ENCODE peak calls at places on chromosome 5, in six cellular contexts. One of them, this sample, is unnamed.

GRCh38 chr5:143480001-143480400 is 76.5 kb upstream of the NR3C1 start:
- DNase-seq in mesenchymal stem cell: no peak
- DNase-seq in trophoblast cell: peak
- DNase-seq in H9: no peak
- DNase-seq in IMR-90: no peak
- DNase-seq in neuronal stem cell: no peak
- DNase-seq in this sample: no peak

GRCh38 chr5:6378128-6379023 is at the start of gene MED10:
- DNase-seq in neuronal stem cell: peak
- DNase-seq in H9: peak
- DNase-seq in trophoblast cell: peak
- DNase-seq in mesenchymal stem cell: peak
- DNase-seq in IMR-90: peak
- DNase-seq in this sample: peak

GRCh38 chr5:78523314-78524193 is 125.0 kb downstream of the LHFPL2 start:
- DNase-seq in H9: no peak
- DNase-seq in neuronal stem cell: no peak
- DNase-seq in trophoblast cell: no peak
- DNase-seq in mesenchymal stem cell: no peak
- DNase-seq in IMR-90: no peak
- DNase-seq in this sample: no peak

GRCh38 chr5:39159986-39160490 is 59.3 kb downstream of the FYB1 start:
- DNase-seq in H9: no peak
- DNase-seq in neuronal stem cell: no peak
- DNase-seq in trophoblast cell: no peak
- DNase-seq in mesenchymal stem cell: no peak
- DNase-seq in IMR-90: no peak
- DNase-seq in this sample: no peak

GRCh38 chr5:1200495-1201326 is 684 bp upstream of the SLC6A19 start:
- DNase-seq in trophoblast cell: no peak
- DNase-seq in IMR-90: no peak
- DNase-seq in neuronal stem cell: no peak
- DNase-seq in H9: no peak
- DNase-seq in mesenchymal stem cell: no peak
- DNase-seq in this sample: no peak

GRCh38 chr5:153350192-153350883 is 140.1 kb upstream of the GRIA1 start:
- DNase-seq in neuronal stem cell: no peak
- DNase-seq in IMR-90: no peak
- DNase-seq in trophoblast cell: no peak
- DNase-seq in H9: peak
- DNase-seq in mesenchymal stem cell: no peak
- DNase-seq in this sample: peak

GRCh38 chr5:93621340-93621872 is 38.4 kb downstream of the NR2F1 start:
- DNase-seq in H9: peak
- DNase-seq in IMR-90: peak
- DNase-seq in neuronal stem cell: peak
- DNase-seq in mesenchymal stem cell: peak
- DNase-seq in trophoblast cell: peak
- DNase-seq in this sample: peak

GRCh38 chr5:56983593-56984361 is 31.9 kb upstream of the MIER3 start:
- DNase-seq in H9: no peak
- DNase-seq in IMR-90: no peak
- DNase-seq in trophoblast cell: peak
- DNase-seq in neuronal stem cell: no peak
- DNase-seq in mesenchymal stem cell: peak
- DNase-seq in this sample: no peak

GRCh38 chr5:176771102-176771845 is 39.1 kb upstream of the UNC5A start:
- DNase-seq in IMR-90: no peak
- DNase-seq in mesenchymal stem cell: no peak
- DNase-seq in neuronal stem cell: no peak
- DNase-seq in H9: peak
- DNase-seq in trophoblast cell: no peak
- DNase-seq in this sample: no peak

GRCh38 chr5:156402387-156402921 is 75.5 kb downstream of the SGCD start:
- DNase-seq in neuronal stem cell: peak
- DNase-seq in mesenchymal stem cell: peak
- DNase-seq in H9: peak
- DNase-seq in IMR-90: no peak
- DNase-seq in trophoblast cell: no peak
- DNase-seq in this sample: no peak

GRCh38 chr5:34543687-34544086 is 112.4 kb upstream of the RAI14 start:
- DNase-seq in IMR-90: no peak
- DNase-seq in mesenchymal stem cell: no peak
- DNase-seq in H9: no peak
- DNase-seq in trophoblast cell: no peak
- DNase-seq in neuronal stem cell: no peak
- DNase-seq in this sample: no peak

GRCh38 chr5:42870882-42871418 is 59.3 kb upstream of the SELENOP start:
- DNase-seq in IMR-90: no peak
- DNase-seq in neuronal stem cell: no peak
- DNase-seq in mesenchymal stem cell: no peak
- DNase-seq in H9: no peak
- DNase-seq in trophoblast cell: peak
- DNase-seq in this sample: no peak

GRCh38 chr5:44952376-44952775 is 143.6 kb downstream of the MRPS30 start:
- DNase-seq in trophoblast cell: peak
- DNase-seq in H9: no peak
- DNase-seq in mesenchymal stem cell: peak
- DNase-seq in IMR-90: peak
- DNase-seq in neuronal stem cell: no peak
- DNase-seq in this sample: no peak

GRCh38 chr5:139100825-139101224 is 97.3 kb downstream of the SIL1 start:
- DNase-seq in neuronal stem cell: no peak
- DNase-seq in H9: no peak
- DNase-seq in mesenchymal stem cell: peak
- DNase-seq in IMR-90: peak
- DNase-seq in trophoblast cell: peak
- DNase-seq in this sample: no peak

GRCh38 chr5:151477106-151477505 is 29.7 kb downstream of the SLC36A1 start:
- DNase-seq in IMR-90: peak
- DNase-seq in neuronal stem cell: no peak
- DNase-seq in H9: no peak
- DNase-seq in trophoblast cell: peak
- DNase-seq in mesenchymal stem cell: peak
- DNase-seq in this sample: no peak

GRCh38 chr5:133603711-133604110 is 8.6 kb downstream of the FSTL4 start:
- DNase-seq in trophoblast cell: no peak
- DNase-seq in IMR-90: no peak
- DNase-seq in mesenchymal stem cell: no peak
- DNase-seq in H9: no peak
- DNase-seq in neuronal stem cell: no peak
- DNase-seq in this sample: no peak
- H3K14ac ChIP-seq in trophoblast cell: no peak
- H3K14ac ChIP-seq in IMR-90: no peak
- H3K14ac ChIP-seq in mesenchymal stem cell: no peak
- H3K14ac ChIP-seq in H9: no peak
- H3K14ac ChIP-seq in neuronal stem cell: no peak
- H3K14ac ChIP-seq in this sample: no peak

GRCh38 chr5:112418412-112419049 is 546 bp downstream of the EPB41L4A start:
- DNase-seq in IMR-90: no peak
- DNase-seq in neuronal stem cell: peak
- DNase-seq in trophoblast cell: no peak
- DNase-seq in mesenchymal stem cell: peak
- DNase-seq in H9: peak
- DNase-seq in this sample: no peak
- H3K14ac ChIP-seq in IMR-90: no peak
- H3K14ac ChIP-seq in neuronal stem cell: no peak
- H3K14ac ChIP-seq in trophoblast cell: no peak
- H3K14ac ChIP-seq in mesenchymal stem cell: no peak
- H3K14ac ChIP-seq in H9: no peak
- H3K14ac ChIP-seq in this sample: no peak

GRCh38 chr5:98428806-98429205 is 344.7 kb upstream of the RGMB start:
- DNase-seq in trophoblast cell: no peak
- DNase-seq in neuronal stem cell: no peak
- DNase-seq in H9: no peak
- DNase-seq in mesenchymal stem cell: peak
- DNase-seq in IMR-90: peak
- DNase-seq in this sample: no peak
- H3K14ac ChIP-seq in trophoblast cell: no peak
- H3K14ac ChIP-seq in neuronal stem cell: no peak
- H3K14ac ChIP-seq in H9: no peak
- H3K14ac ChIP-seq in mesenchymal stem cell: no peak
- H3K14ac ChIP-seq in IMR-90: no peak
- H3K14ac ChIP-seq in this sample: no peak

GRCh38 chr5:175738595-175739133 is 80.8 kb downstream of the HRH2 start:
- DNase-seq in mesenchymal stem cell: no peak
- DNase-seq in IMR-90: no peak
- DNase-seq in trophoblast cell: no peak
- DNase-seq in H9: no peak
- DNase-seq in neuronal stem cell: no peak
- DNase-seq in this sample: no peak
- H3K14ac ChIP-seq in mesenchymal stem cell: no peak
- H3K14ac ChIP-seq in IMR-90: no peak
- H3K14ac ChIP-seq in trophoblast cell: no peak
- H3K14ac ChIP-seq in H9: no peak
- H3K14ac ChIP-seq in neuronal stem cell: peak
- H3K14ac ChIP-seq in this sample: no peak

GRCh38 chr5:159951834-159952233 is 35.6 kb downstream of the ADRA1B start:
- DNase-seq in trophoblast cell: no peak
- DNase-seq in neuronal stem cell: no peak
- DNase-seq in mesenchymal stem cell: no peak
- DNase-seq in H9: no peak
- DNase-seq in IMR-90: peak
- DNase-seq in this sample: no peak

GRCh38 chr5:159945359-159945758 is 29.1 kb downstream of the ADRA1B start:
- DNase-seq in H9: no peak
- DNase-seq in neuronal stem cell: no peak
- DNase-seq in mesenchymal stem cell: no peak
- DNase-seq in IMR-90: no peak
- DNase-seq in trophoblast cell: no peak
- DNase-seq in this sample: no peak

GRCh38 chr5:159951387-159951786 is 35.1 kb downstream of the ADRA1B start:
- DNase-seq in trophoblast cell: peak
- DNase-seq in IMR-90: peak
- DNase-seq in mesenchymal stem cell: peak
- DNase-seq in H9: peak
- DNase-seq in neuronal stem cell: no peak
- DNase-seq in this sample: no peak

GRCh38 chr5:159943331-159943730 is 27.0 kb downstream of the ADRA1B start:
- DNase-seq in H9: no peak
- DNase-seq in IMR-90: no peak
- DNase-seq in trophoblast cell: no peak
- DNase-seq in neuronal stem cell: no peak
- DNase-seq in mesenchymal stem cell: no peak
- DNase-seq in this sample: no peak

DNA sequence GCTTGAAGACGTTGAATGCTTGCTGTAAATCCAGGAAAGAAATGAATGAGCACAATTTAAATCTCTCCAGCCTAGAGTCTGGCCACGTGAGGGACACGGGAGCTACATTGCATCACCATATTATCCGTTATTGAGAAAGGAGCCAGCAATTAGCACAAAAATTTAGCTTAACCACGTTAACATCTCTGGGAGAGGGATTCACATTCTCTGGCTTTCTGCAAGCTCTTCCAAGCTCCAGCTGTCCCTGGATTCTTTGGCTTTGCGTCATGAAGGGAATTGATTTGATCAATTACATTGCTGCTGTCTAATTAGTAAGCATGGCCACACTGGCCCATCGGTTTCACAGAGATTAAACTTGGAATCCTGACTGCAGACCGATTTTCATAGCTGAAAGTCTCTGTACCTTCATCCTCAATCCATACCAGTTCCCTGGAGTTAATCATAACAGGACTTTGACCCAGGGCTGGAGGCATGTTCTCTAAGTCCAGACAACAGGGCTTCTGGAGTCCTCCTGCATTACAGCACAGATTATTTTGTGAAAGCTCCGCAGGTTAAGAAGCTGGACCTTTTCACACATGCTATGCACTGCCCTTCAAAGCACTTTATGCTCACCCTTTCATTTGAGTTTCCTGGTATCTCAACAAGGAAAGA is 31.6 kb downstream of the ADRA1B start:
- DNase-seq in trophoblast cell: peak
- DNase-seq in IMR-90: peak
- DNase-seq in H9: no peak
- DNase-seq in mesenchymal stem cell: no peak
- DNase-seq in neuronal stem cell: no peak
- DNase-seq in this sample: no peak
- H3K14ac ChIP-seq in trophoblast cell: no peak
- H3K14ac ChIP-seq in IMR-90: peak
- H3K14ac ChIP-seq in H9: no peak
- H3K14ac ChIP-seq in mesenchymal stem cell: no peak
- H3K14ac ChIP-seq in neuronal stem cell: no peak
- H3K14ac ChIP-seq in this sample: no peak